ENCODE peak calls at places on chromosomes 5 and 9, in five cellular contexts. C is GM03348; F is Right ventricle myocardium superior; K is activated T-cell treated with anti-CD3 and anti-CD28 coated beads for 1 hour; H is activated CD8-positive, alpha-beta T cell treated with anti-CD3 and anti-CD28 coated beads, Interleukin-2, amount 10 ng/mL, durations not matched to agents 7 days and 5 days. O is an unnamed sample.

GRCh38 chr9:90915693-90916092 is 114.1 kb downstream of the SYK start:
- DNase-seq in C (peak), F (no peak), H (peak), K (no peak), O (peak)

GRCh38 chr9:72960446-72960845 is 7.6 kb upstream of the ALDH1A1 start:
- DNase-seq in C (no peak), H (no peak), F (no peak), K (no peak), O (no peak)

GRCh38 chr5:29498412-29498811 is 1695.1 kb upstream of the CDH6 start:
- DNase-seq in K (no peak), H (no peak), C (no peak), F (no peak), O (no peak)

GRCh38 chr5:127963931-127964330 is 119.6 kb upstream of the SLC12A2 start:
- DNase-seq in C (no peak), K (no peak), H (no peak), F (no peak), O (no peak)

GRCh38 chr5:65101706-65102105 is 333.0 kb downstream of the CWC27 start:
- DNase-seq in K (no peak), H (no peak), C (no peak), F (no peak), O (no peak)

GRCh38 chr9:113474372-113474771 is 10.8 kb downstream of the RGS3 start:
- DNase-seq in F (no peak), H (no peak), C (no peak), K (no peak), O (no peak)

GRCh38 chr9:133429641-133430161 is 7.5 kb downstream of the ADAMTS13 start:
- DNase-seq in K (peak), H (no peak), C (peak), F (peak), O (no peak)

GRCh38 chr5:112995764-112996618 is 19.4 kb downstream of the DCP2 start:
- DNase-seq in K (peak), C (peak), F (peak), H (peak), O (peak)

GRCh38 chr5:139410886-139411835 is 7.3 kb upstream of the SPATA24 start:
- DNase-seq in K (no peak), H (no peak), C (peak), F (no peak), O (no peak)

GRCh38 chr5:60066502-60066901 is 173.0 kb upstream of the PDE4D start:
- DNase-seq in K (no peak), F (no peak), C (no peak), H (no peak), O (no peak)

GRCh38 chr9:127783644-127784043 is 2.2 kb upstream of the CDK9 start:
- DNase-seq in K (no peak), C (no peak), H (no peak), F (peak), O (no peak)

GRCh38 chr5:1382248-1382700 is 37.4 kb upstream of the CLPTM1L start:
- DNase-seq in H (no peak), F (peak), K (no peak), C (no peak), O (no peak)

GRCh38 chr5:127957183-127957582 is 126.4 kb upstream of the SLC12A2 start:
- DNase-seq in C (peak), F (peak), K (no peak), H (no peak), O (no peak)

GRCh38 chr9:71741841-71742648 is 26.3 kb downstream of the CEMIP2 start:
- DNase-seq in H (no peak), F (no peak), C (no peak), K (no peak), O (no peak)

GRCh38 chr9:32351845-32352244 is 32.6 kb upstream of the ACO1 start:
- DNase-seq in K (no peak), F (no peak), C (no peak), H (no peak), O (peak)

GRCh38 chr5:175861337-175862130 is 9.8 kb upstream of the CPLX2 start:
- DNase-seq in C (no peak), H (no peak), F (no peak), K (no peak), O (no peak)

GRCh38 chr5:158810615-158811014 is 289.1 kb downstream of the EBF1 start:
- DNase-seq in C (no peak), K (no peak), F (no peak), H (no peak), O (no peak)

GRCh38 chr9:6896562-6896961 is 138.8 kb downstream of the KDM4C start:
- DNase-seq in H (no peak), F (no peak), K (no peak), C (no peak), O (no peak)

GRCh38 chr5:54093081-54093492 is 217.3 kb downstream of the ARL15 start:
- DNase-seq in C (no peak), K (no peak), H (no peak), F (no peak), O (no peak)

GRCh38 chr9:19224563-19224962 is 5.9 kb upstream of the DENND4C start:
- DNase-seq in H (no peak), C (no peak), F (no peak), K (no peak), O (no peak)

GRCh38 chr5:122078116-122078865 is at the start of gene LOX:
- DNase-seq in C (peak), H (no peak), F (peak), K (no peak), O (no peak)

GRCh38 chr5:73985145-73985544 is 359.1 kb downstream of the ARHGEF28 start:
- DNase-seq in C (peak), F (no peak), K (no peak), H (no peak), O (peak)

GRCh38 chr9:137128158-137129088 is 10.5 kb upstream of the GRIN1 start:
- DNase-seq in C (no peak), K (no peak), H (peak), F (no peak), O (peak)

GRCh38 chr5:180631549-180632392 is 17.6 kb downstream of the FLT4 start:
- DNase-seq in H (no peak), F (peak), K (no peak), C (no peak), O (no peak)

GRCh38 chr5:57859626-57860025 is 377.0 kb upstream of the ACTBL2 start:
- DNase-seq in C (no peak), K (no peak), H (no peak), F (no peak), O (no peak)

GRCh38 chr5:123874600-123875201 is 362.7 kb downstream of the CSNK1G3 start:
- DNase-seq in C (peak), F (no peak), K (no peak), H (no peak), O (no peak)

GRCh38 chr5:91162534-91163381 is 220.4 kb downstream of the ARRDC3 start:
- DNase-seq in F (peak), K (peak), H (peak), C (peak), O (no peak)

GRCh38 chr5:168125445-168126199 is 165.8 kb upstream of the WWC1 start:
- DNase-seq in C (no peak), H (no peak), K (no peak), F (no peak), O (no peak)

GRCh38 chr5:117769877-117770276 is 1195.3 kb upstream of the SEMA6A start:
- DNase-seq in C (no peak), K (no peak), F (no peak), H (no peak), O (no peak)

GRCh38 chr9:90900130-90900529 is 98.5 kb downstream of the SYK start:
- DNase-seq in H (no peak), F (peak), K (no peak), C (no peak), O (no peak)

GRCh38 chr5:863244-863805 is 12.5 kb upstream of the ZDHHC11 start:
- DNase-seq in K (no peak), F (no peak), C (no peak), H (no peak), O (no peak)

GRCh38 chr5:18329346-18329745 is 695.1 kb downstream of the TAF11L14 start:
- DNase-seq in C (no peak), K (no peak), H (no peak), F (no peak), O (no peak)

GRCh38 chr5:93954421-93955069 is 213.1 kb upstream of the POU5F2 start:
- DNase-seq in H (no peak), C (no peak), K (no peak), F (no peak), O (no peak)

GRCh38 chr9:5557606-5558587 is 47.6 kb downstream of the PDCD1LG2 start:
- DNase-seq in K (peak), C (peak), H (peak), F (no peak), O (peak)